ENCODE peak calls at places on chromosomes 16 and 17, in six cellular contexts. B is stimulated activated CD4-positive, alpha-beta T cell treated with anti-CD3 and anti-CD28 coated beads, Interleukin-12 subunit alpha, Interleukin-12 subunit beta, amount 100 ng/mL, for 48 hours; U is body of pancreas; N is fibroblast of pulmonary artery; T is left cardiac atrium; V is effector CD4-positive, alpha-beta T cell. L is an unnamed sample.

GRCh38 chr16:55495616-55496289 is 13.1 kb upstream of the LPCAT2 start:
- DNase-seq in V (no peak), T (no peak), B (no peak), U (no peak), N (no peak), L (no peak)

GRCh38 chr16:22189473-22190168 is 16.5 kb upstream of the EEF2K start:
- DNase-seq in U (peak; percentile 70), V (peak; percentile 89), B (no peak), T (peak; percentile 70), N (peak; percentile 46), L (peak; percentile 55)

GRCh38 chr17:17420035-17420434 is 56.8 kb upstream of the MED9 start:
- DNase-seq in B (no peak), T (peak; percentile 71), U (peak; percentile 33), N (no peak), V (no peak), L (no peak)

GRCh38 chr16:324451-325334 is 27.8 kb downstream of the AXIN1 start:
- DNase-seq in U (no peak), V (peak; percentile 71), B (no peak), T (no peak), N (no peak), L (no peak)

GRCh38 chr16:60204221-60204620 is 1470.1 kb upstream of the GOT2 start:
- DNase-seq in T (no peak), U (no peak), N (no peak), B (no peak), V (no peak), L (no peak)

GRCh38 chr17:38421871-38422819 is 6.1 kb upstream of the ARHGAP23 start:
- DNase-seq in T (no peak), N (no peak), B (no peak), V (no peak), U (no peak), L (no peak)

GRCh38 chr17:71801301-71801700 is 319.5 kb upstream of the SOX9 start:
- DNase-seq in B (no peak), V (no peak), T (no peak), N (no peak), U (peak; percentile 27), L (no peak)

GRCh38 chr17:59365383-59365981 is 34.0 kb downstream of the YPEL2 start:
- DNase-seq in T (no peak), N (no peak), U (no peak), V (peak; percentile 14), B (no peak), L (peak; percentile 48)

GRCh38 chr17:61202564-61202963 is 197.1 kb upstream of the TBX2 start:
- DNase-seq in U (no peak), B (no peak), N (no peak), V (no peak), T (no peak), L (no peak)

GRCh38 chr17:40528692-40529417 is 27.4 kb upstream of the TNS4 start:
- DNase-seq in T (no peak), B (no peak), U (no peak), V (no peak), N (no peak), L (no peak)

GRCh38 chr17:30956764-30957374 is 14.0 kb upstream of the RNF135 start:
- DNase-seq in V (no peak), U (no peak), B (no peak), N (peak; percentile 15), T (no peak), L (no peak)

GRCh38 chr17:49836111-49837030 is 11.5 kb downstream of the TAC4 start:
- DNase-seq in B (no peak), N (peak; percentile 87), V (no peak), U (no peak), T (no peak), L (no peak)

GRCh38 chr17:29663155-29663554 is 40.4 kb upstream of the CORO6 start:
- DNase-seq in T (no peak), U (no peak), N (peak; percentile 65), B (no peak), V (no peak), L (no peak)

GRCh38 chr16:10847166-10847565 is 28.6 kb upstream of the TVP23A start:
- DNase-seq in V (no peak), N (no peak), U (no peak), B (no peak), T (no peak), L (no peak)

GRCh38 chr17:79613195-79613517 is 2.3 kb upstream of the RBFOX3 start:
- DNase-seq in U (no peak), N (no peak), V (no peak), B (no peak), T (no peak), L (no peak)

GRCh38 chr17:31269597-31269996 is 27.4 kb downstream of the OMG start:
- DNase-seq in N (peak; percentile 95), B (no peak), T (no peak), U (no peak), V (no peak), L (no peak)

GRCh38 chr17:48374650-48375230 is 55.3 kb downstream of the SKAP1 start:
- DNase-seq in V (peak; percentile 8), B (peak; percentile 6), N (no peak), U (peak; percentile 42), T (no peak), L (peak; percentile 24)

GRCh38 chr16:57081744-57082143 is 10.6 kb upstream of the CPNE2 start:
- DNase-seq in B (no peak), T (no peak), N (no peak), V (no peak), U (no peak), L (no peak)

GRCh38 chr16:3819741-3820724 is 60.5 kb downstream of the CREBBP start:
- DNase-seq in V (no peak), B (no peak), N (peak; percentile 98), T (no peak), U (peak; percentile 64), L (peak; percentile 79)